ENCODE peak calls at places on chromosome 20, in six cellular contexts. One of them, this sample, is unnamed.

GRCh38 chr20:60728705-60729104 is 523.4 kb upstream of the CDH4 start:
- DNase-seq in M059J: no peak
- DNase-seq in H9: no peak
- DNase-seq in NCI-H1105: no peak
- DNase-seq in BJ: no peak
- DNase-seq in nephron progenitor cell: no peak
- DNase-seq in this sample: no peak

GRCh38 chr20:63529861-63530787 is 7.1 kb downstream of the PTK6 start:
- DNase-seq in nephron progenitor cell: no peak
- DNase-seq in BJ: no peak
- DNase-seq in NCI-H1105: no peak
- DNase-seq in H9: no peak
- DNase-seq in M059J: no peak
- DNase-seq in this sample: peak; percentile 18

GRCh38 chr20:50394569-50394968 is 115.6 kb upstream of the PTPN1 start:
- DNase-seq in BJ: no peak
- DNase-seq in H9: no peak
- DNase-seq in nephron progenitor cell: no peak
- DNase-seq in NCI-H1105: no peak
- DNase-seq in M059J: no peak
- DNase-seq in this sample: no peak

GRCh38 chr20:20594171-20594530 is 118.3 kb downstream of the RALGAPA2 start:
- DNase-seq in H9: no peak
- DNase-seq in BJ: no peak
- DNase-seq in nephron progenitor cell: no peak
- DNase-seq in M059J: peak; percentile 50
- DNase-seq in NCI-H1105: peak; percentile 78
- DNase-seq in this sample: no peak

GRCh38 chr20:11814276-11814675 is 103.4 kb upstream of the BTBD3 start:
- DNase-seq in M059J: peak; percentile 97
- DNase-seq in H9: no peak
- DNase-seq in BJ: no peak
- DNase-seq in NCI-H1105: no peak
- DNase-seq in nephron progenitor cell: no peak
- DNase-seq in this sample: no peak

GRCh38 chr20:63699466-63700198 is 3.2 kb downstream of the TNFRSF6B start:
- DNase-seq in M059J: no peak
- DNase-seq in BJ: no peak
- DNase-seq in NCI-H1105: no peak
- DNase-seq in H9: peak; percentile 26
- DNase-seq in nephron progenitor cell: peak; percentile 65
- DNase-seq in this sample: no peak

GRCh38 chr20:54140927-54141566 is 32.7 kb downstream of the CYP24A1 start:
- DNase-seq in H9: no peak
- DNase-seq in NCI-H1105: no peak
- DNase-seq in M059J: peak; percentile 97
- DNase-seq in BJ: no peak
- DNase-seq in nephron progenitor cell: no peak
- DNase-seq in this sample: no peak

GRCh38 chr20:38969708-38970107 is 7.6 kb downstream of the DHX35 start:
- DNase-seq in M059J: peak; percentile 50
- DNase-seq in nephron progenitor cell: no peak
- DNase-seq in NCI-H1105: no peak
- DNase-seq in BJ: no peak
- DNase-seq in H9: no peak
- DNase-seq in this sample: peak; percentile 40

GRCh38 chr20:54132612-54133433 is 41.0 kb downstream of the CYP24A1 start:
- DNase-seq in nephron progenitor cell: peak; percentile 8
- DNase-seq in BJ: peak; percentile 96
- DNase-seq in M059J: peak; percentile 100
- DNase-seq in NCI-H1105: no peak
- DNase-seq in H9: peak; percentile 40
- DNase-seq in this sample: no peak

GRCh38 chr20:21505161-21505809 is 8.6 kb downstream of the NKX2-2 start:
- DNase-seq in nephron progenitor cell: peak; percentile 96
- DNase-seq in NCI-H1105: no peak
- DNase-seq in BJ: no peak
- DNase-seq in M059J: peak; percentile 63
- DNase-seq in H9: peak; percentile 81
- DNase-seq in this sample: peak; percentile 66

GRCh38 chr20:5586720-5587119 is 163.5 kb upstream of the SHLD1 start:
- DNase-seq in M059J: no peak
- DNase-seq in BJ: no peak
- DNase-seq in nephron progenitor cell: no peak
- DNase-seq in NCI-H1105: no peak
- DNase-seq in H9: no peak
- DNase-seq in this sample: no peak